ENCODE peak calls at places on chromosomes 16 and 17, in five cellular contexts. H is thoracic aorta, B is heart right ventricle, D is tibial nerve, W is lower lobe of right lung. N is an unnamed sample.

GRCh38 chr16:30838876-30839471 is 52.0 kb upstream of the ZNF629 start:
- DNase-seq in H (no peak), B (no peak), D (no peak), W (no peak), N (no peak)

GRCh38 chr17:55433629-55434422 is 12.2 kb upstream of the MMD start:
- DNase-seq in H (no peak), B (no peak), D (no peak), W (no peak), N (peak; percentile 93)

GRCh38 chr17:40538019-40538935 is 27.0 kb downstream of the CCR7 start:
- DNase-seq in H (no peak), B (peak; percentile 75), D (no peak), W (peak; percentile 79), N (peak; percentile 68)

GRCh38 chr17:46199379-46199778 is 6.2 kb upstream of the KANSL1 start:
- DNase-seq in H (no peak), B (no peak), D (no peak), W (no peak), N (peak; percentile 51)

GRCh38 chr17:15340966-15341365 is 431 bp downstream of the TEKT3 start:
- DNase-seq in H (no peak), B (no peak), D (no peak), W (no peak), N (no peak)

GRCh38 chr16:10619271-10619849 is 39.0 kb upstream of the EMP2 start:
- DNase-seq in H (no peak), B (peak; percentile 53), D (no peak), W (peak; percentile 83), N (no peak)

GRCh38 chr17:2068589-2069051 is 13.7 kb downstream of the HIC1 start:
- DNase-seq in H (no peak), B (no peak), D (no peak), W (no peak), N (peak; percentile 53)

GRCh38 chr17:72249441-72249840 is 128.6 kb downstream of the SOX9 start:
- DNase-seq in H (no peak), B (no peak), D (no peak), W (no peak), N (no peak)

GRCh38 chr17:77645441-77646430 is 312.8 kb upstream of the TNRC6C start:
- DNase-seq in H (no peak), B (no peak), D (no peak), W (no peak), N (peak; percentile 44)

GRCh38 chr17:9021158-9021984 is at the start of gene NTN1:
- DNase-seq in H (no peak), B (peak; percentile 43), D (peak; percentile 39), W (peak; percentile 58), N (peak; percentile 35)

GRCh38 chr17:59287452-59287851 is 44.0 kb upstream of the YPEL2 start:
- DNase-seq in H (no peak), B (no peak), D (no peak), W (no peak), N (no peak)

GRCh38 chr17:77317091-77317519 is 176.3 kb downstream of the SEC14L1 start:
- DNase-seq in H (no peak), B (no peak), D (no peak), W (no peak), N (no peak)

GRCh38 chr17:50893183-50893993 is 27.2 kb upstream of the TOB1 start:
- DNase-seq in H (no peak), B (no peak), D (peak; percentile 72), W (no peak), N (peak; percentile 31)

GRCh38 chr16:54055191-54055590 is 231.4 kb downstream of the IRX3 start:
- DNase-seq in H (no peak), B (no peak), D (no peak), W (no peak), N (no peak)

GRCh38 chr16:73046484-73047214 is 1.3 kb downstream of the ZFHX3 start:
- DNase-seq in H (no peak), B (no peak), D (no peak), W (no peak), N (no peak)

GRCh38 chr17:29588561-29589411 is 662 bp downstream of the GIT1 start:
- DNase-seq in H (no peak), B (peak; percentile 31), D (no peak), W (peak; percentile 67), N (no peak)

GRCh38 chr16:29790183-29790948 is at the start of gene KIF22:
- DNase-seq in H (peak; percentile 96), B (peak; percentile 99), D (peak; percentile 99), W (peak; percentile 99), N (peak; percentile 98)
- TF ChIP-seq CTCF in H (peak; percentile 66), B (peak; percentile 85), D (peak; percentile 94), W (peak; percentile 77), N (peak; percentile 63)

GRCh38 chr17:81635431-81635830 is 1.5 kb downstream of the NPLOC4 start:
- DNase-seq in H (no peak), B (no peak), D (no peak), W (no peak), N (no peak)
- H3K4me3 ChIP-seq in H (peak overlapping the region; percentile 91), B (peak overlapping the region; percentile 85), D (no peak overlapping the region), W (peak overlapping the region; percentile 74), N (peak overlapping the region; percentile 91)

GRCh38 chr17:17057057-17057551 is 14.8 kb downstream of the MPRIP start:
- DNase-seq in H (no peak), B (no peak), D (no peak), W (no peak), N (no peak)

GRCh38 chr17:17054636-17055035 is 12.4 kb downstream of the MPRIP start:
- DNase-seq in H (no peak), B (no peak), D (no peak), W (no peak), N (no peak)

GRCh38 chr17:17056167-17056562 is 13.9 kb downstream of the MPRIP start:
- DNase-seq in H (no peak), B (no peak), D (no peak), W (peak; percentile 59), N (peak; percentile 81)

GRCh38 chr17:17053446-17054379 is 11.5 kb downstream of the MPRIP start:
- DNase-seq in H (no peak), B (no peak), D (no peak), W (no peak), N (no peak)

DNA sequence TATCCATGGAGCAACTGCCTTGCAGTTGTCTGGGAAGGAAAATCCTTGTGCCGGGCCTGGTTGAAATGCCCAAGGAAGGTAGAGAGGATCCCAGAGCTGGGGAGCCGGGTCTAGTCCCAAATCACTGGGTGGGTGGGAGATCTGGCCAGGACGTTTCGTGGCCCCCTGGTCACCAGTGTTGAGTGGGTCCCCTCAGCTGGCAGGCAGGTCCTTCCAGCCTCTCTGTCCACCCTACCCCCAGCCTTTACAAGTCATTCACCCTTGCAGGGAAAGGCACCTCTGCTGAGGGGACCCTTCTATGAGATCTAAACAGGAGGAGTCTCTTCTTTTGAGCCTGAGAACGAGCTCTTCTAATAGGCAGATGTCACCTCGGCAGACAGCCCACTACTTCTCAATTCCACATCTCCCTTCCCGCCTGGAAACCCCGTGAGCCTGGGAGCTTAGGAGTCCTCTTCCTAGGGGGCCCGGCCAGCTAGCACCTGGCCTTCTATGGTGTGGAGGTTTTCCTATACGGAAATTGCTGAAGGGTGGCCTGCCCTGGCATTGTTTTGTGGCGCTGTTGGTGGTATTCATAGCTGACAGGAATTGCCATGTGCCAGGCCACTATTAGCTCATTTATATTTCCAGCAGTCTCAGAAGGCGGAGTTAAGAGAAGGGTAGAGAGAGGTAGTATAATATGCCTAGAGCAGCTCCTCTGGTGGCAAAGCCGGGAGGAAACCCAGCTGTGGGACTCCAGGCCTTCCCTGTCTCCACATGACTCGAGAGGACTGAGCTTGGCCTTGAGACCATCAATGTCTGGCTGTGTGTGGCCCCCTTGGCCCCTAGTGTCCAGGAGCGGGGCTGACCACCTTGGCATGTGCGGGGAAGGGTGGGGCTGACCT is 13.3 kb downstream of the MPRIP start:
- DNase-seq in H (no peak), B (peak; percentile 55), D (no peak), W (no peak), N (peak; percentile 42)
- TF ChIP-seq CTCF in H (peak; percentile 26), B (peak; percentile 14), D (peak; percentile 19), W (peak; percentile 16), N (peak; percentile 32)

GRCh38 chr16:3067929-3068288 is 2.5 kb downstream of the IL32 start:
- DNase-seq in H (no peak), B (no peak), D (no peak), W (no peak), N (no peak)
- H3K4me3 ChIP-seq in H (peak overlapping the region; percentile 14), B (peak overlapping the region; percentile 70), D (no peak overlapping the region), W (peak overlapping the region; percentile 25), N (no peak overlapping the region)

GRCh38 chr16:88004391-88004790 is 53.2 kb downstream of the BANP start:
- DNase-seq in H (no peak), B (no peak), D (no peak), W (no peak), N (no peak)

GRCh38 chr16:88003316-88003715 is 52.1 kb downstream of the BANP start:
- DNase-seq in H (no peak), B (no peak), D (no peak), W (no peak), N (no peak)

GRCh38 chr16:88003736-88004135 is 52.5 kb downstream of the BANP start:
- DNase-seq in H (no peak), B (no peak), D (no peak), W (no peak), N (no peak)

GRCh38 chr16:88005968-88006367 is 54.7 kb downstream of the BANP start:
- DNase-seq in H (no peak), B (no peak), D (no peak), W (no peak), N (no peak)

DNA sequence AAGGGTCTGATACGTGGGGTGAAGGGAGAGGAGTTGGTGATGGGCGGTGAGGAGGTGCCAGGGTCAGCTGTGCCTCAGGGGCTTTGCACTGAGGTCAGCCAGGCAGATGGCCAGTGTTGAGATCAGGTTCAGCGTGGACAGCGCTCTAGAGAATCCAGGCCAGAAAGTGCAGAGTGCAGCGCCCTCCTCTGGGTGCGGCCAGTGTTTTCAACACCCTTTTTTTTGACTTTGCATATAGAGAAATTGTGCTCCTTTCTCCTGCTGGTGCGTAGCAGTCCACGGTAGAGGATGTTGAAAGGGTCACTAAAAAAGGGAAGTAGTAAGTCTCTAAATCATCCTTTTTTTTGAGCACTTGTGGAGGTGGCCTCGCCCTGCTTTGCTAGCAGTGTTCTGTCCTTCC is 53.9 kb downstream of the BANP start:
- DNase-seq in H (no peak), B (no peak), D (no peak), W (no peak), N (no peak)
- TF ChIP-seq CTCF in H (no peak), B (peak; percentile 42), D (peak; percentile 44), W (no peak), N (peak; percentile 13)

DNA sequence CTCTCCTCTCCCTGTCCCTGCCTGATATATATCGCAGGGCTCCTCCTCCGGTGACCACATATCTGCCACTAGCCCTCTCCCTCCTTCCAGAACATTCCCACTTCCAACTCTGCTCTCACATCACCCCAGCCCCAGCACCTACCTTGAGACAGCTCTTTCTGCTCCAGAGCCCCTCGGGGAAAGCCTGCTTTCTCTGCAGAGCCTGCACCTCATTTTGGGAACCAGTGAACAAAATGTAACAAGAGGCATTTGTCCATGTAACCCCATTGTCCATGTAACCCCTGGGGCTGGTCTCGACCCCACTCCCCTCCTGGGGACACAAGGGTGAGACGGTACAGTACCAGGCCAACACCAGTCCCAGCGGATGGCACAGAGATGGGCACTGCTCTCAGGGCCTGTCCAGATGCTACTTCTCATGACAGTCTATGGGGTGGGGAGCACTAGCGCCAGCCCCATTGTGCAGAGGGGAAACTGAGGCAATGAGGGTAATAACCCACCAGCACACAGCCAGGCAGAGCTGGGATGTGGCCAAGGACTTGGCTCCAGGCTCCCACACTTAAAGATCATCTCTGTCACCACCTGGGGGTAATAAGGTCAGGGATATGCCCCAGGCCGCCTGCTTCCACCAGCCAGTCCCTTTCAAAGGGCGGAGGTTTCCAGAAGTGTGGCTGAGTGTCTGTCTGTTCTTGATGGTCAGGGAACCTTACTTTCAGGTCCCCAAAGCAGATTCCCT is 42.8 kb downstream of the TBC1D16 start:
- DNase-seq in H (no peak), B (no peak), D (no peak), W (no peak), N (no peak)
- H3K4me3 ChIP-seq in H (no peak overlapping the region), B (peak overlapping the region; percentile 55), D (no peak overlapping the region), W (no peak overlapping the region), N (no peak overlapping the region)

N was measured in AG10803.